ENCODE peak calls at places on chromosomes 4 and X, in six cellular contexts. One of them, this sample, is unnamed.

GRCh38 chr4:168475745-168476144 is 4.5 kb downstream of the DDX60L start:
- DNase-seq in IMR-90: no peak
- DNase-seq in prostate gland: no peak
- DNase-seq in type B pancreatic cell: no peak
- DNase-seq in brain microvascular endothelial cell: no peak
- DNase-seq in lower lobe of right lung: no peak
- DNase-seq in this sample: no peak

GRCh38 chr4:147056951-147057630 is 111.4 kb upstream of the TTC29 start:
- DNase-seq in IMR-90: peak
- DNase-seq in prostate gland: no peak
- DNase-seq in type B pancreatic cell: no peak
- DNase-seq in brain microvascular endothelial cell: no peak
- DNase-seq in lower lobe of right lung: no peak
- DNase-seq in this sample: no peak

GRCh38 chr4:137394000-137394399 is 138.3 kb downstream of the PCDH18 start:
- DNase-seq in IMR-90: no peak
- DNase-seq in prostate gland: no peak
- DNase-seq in type B pancreatic cell: no peak
- DNase-seq in brain microvascular endothelial cell: no peak
- DNase-seq in lower lobe of right lung: no peak
- DNase-seq in this sample: no peak

GRCh38 chrX:136209016-136209738 is 42.0 kb downstream of the MAP7D3 start:
- DNase-seq in IMR-90: peak
- DNase-seq in prostate gland: no peak
- DNase-seq in type B pancreatic cell: no peak
- DNase-seq in brain microvascular endothelial cell: peak
- DNase-seq in lower lobe of right lung: no peak
- DNase-seq in this sample: peak

GRCh38 chrX:118355225-118355920 is 9.5 kb downstream of the WDR44 start:
- DNase-seq in IMR-90: no peak
- DNase-seq in prostate gland: no peak
- DNase-seq in type B pancreatic cell: no peak
- DNase-seq in brain microvascular endothelial cell: no peak
- DNase-seq in lower lobe of right lung: no peak
- DNase-seq in this sample: peak

GRCh38 chrX:132887569-132887968 is 70.9 kb downstream of the HS6ST2 start:
- DNase-seq in IMR-90: no peak
- DNase-seq in prostate gland: no peak
- DNase-seq in type B pancreatic cell: no peak
- DNase-seq in brain microvascular endothelial cell: no peak
- DNase-seq in lower lobe of right lung: no peak
- DNase-seq in this sample: no peak

GRCh38 chr4:79334783-79335182 is 8.9 kb upstream of the NAA11 start:
- DNase-seq in IMR-90: no peak
- DNase-seq in prostate gland: no peak
- DNase-seq in type B pancreatic cell: no peak
- DNase-seq in brain microvascular endothelial cell: no peak
- DNase-seq in lower lobe of right lung: no peak
- DNase-seq in this sample: no peak

GRCh38 chrX:80812176-80812575 is 2.5 kb upstream of the BRWD3 start:
- DNase-seq in IMR-90: peak
- DNase-seq in prostate gland: no peak
- DNase-seq in type B pancreatic cell: no peak
- DNase-seq in brain microvascular endothelial cell: peak
- DNase-seq in lower lobe of right lung: peak
- DNase-seq in this sample: no peak

GRCh38 chrX:139766545-139766983 is 58.6 kb upstream of the MCF2 start:
- DNase-seq in IMR-90: no peak
- DNase-seq in prostate gland: no peak
- DNase-seq in type B pancreatic cell: no peak
- DNase-seq in brain microvascular endothelial cell: no peak
- DNase-seq in lower lobe of right lung: no peak
- DNase-seq in this sample: no peak

GRCh38 chr4:26330186-26330787 is 9.5 kb downstream of the RBPJ start:
- DNase-seq in IMR-90: peak
- DNase-seq in prostate gland: peak
- DNase-seq in type B pancreatic cell: no peak
- DNase-seq in brain microvascular endothelial cell: peak
- DNase-seq in lower lobe of right lung: no peak
- DNase-seq in this sample: no peak

GRCh38 chr4:128862608-128863313 is 53.3 kb downstream of the JADE1 start:
- DNase-seq in IMR-90: peak
- DNase-seq in prostate gland: no peak
- DNase-seq in type B pancreatic cell: no peak
- DNase-seq in brain microvascular endothelial cell: no peak
- DNase-seq in lower lobe of right lung: no peak
- DNase-seq in this sample: no peak

GRCh38 chr4:87375719-87376291 is 15.2 kb downstream of the HSD17B11 start:
- DNase-seq in IMR-90: peak
- DNase-seq in prostate gland: peak
- DNase-seq in type B pancreatic cell: no peak
- DNase-seq in brain microvascular endothelial cell: peak
- DNase-seq in lower lobe of right lung: no peak
- DNase-seq in this sample: no peak

GRCh38 chr4:102527695-102528094 is 26.5 kb downstream of the NFKB1 start:
- DNase-seq in IMR-90: no peak
- DNase-seq in prostate gland: no peak
- DNase-seq in type B pancreatic cell: no peak
- DNase-seq in brain microvascular endothelial cell: no peak
- DNase-seq in lower lobe of right lung: no peak
- DNase-seq in this sample: no peak

GRCh38 chrX:40095588-40096394 is 2.0 kb downstream of the BCOR start:
- DNase-seq in IMR-90: no peak
- DNase-seq in prostate gland: peak
- DNase-seq in type B pancreatic cell: no peak
- DNase-seq in brain microvascular endothelial cell: no peak
- DNase-seq in lower lobe of right lung: peak
- DNase-seq in this sample: no peak

GRCh38 chrX:65488496-65488895 is 46.1 kb downstream of the LAS1L start:
- DNase-seq in IMR-90: peak
- DNase-seq in prostate gland: no peak
- DNase-seq in type B pancreatic cell: no peak
- DNase-seq in brain microvascular endothelial cell: no peak
- DNase-seq in lower lobe of right lung: no peak
- DNase-seq in this sample: no peak

GRCh38 chr4:168886361-168886760 is 123.7 kb downstream of the CBR4 start:
- DNase-seq in IMR-90: peak
- DNase-seq in prostate gland: no peak
- DNase-seq in type B pancreatic cell: no peak
- DNase-seq in brain microvascular endothelial cell: peak
- DNase-seq in lower lobe of right lung: no peak
- DNase-seq in this sample: no peak

GRCh38 chrX:123408856-123409737 is 225.0 kb downstream of the GRIA3 start:
- DNase-seq in IMR-90: no peak
- DNase-seq in prostate gland: no peak
- DNase-seq in type B pancreatic cell: no peak
- DNase-seq in brain microvascular endothelial cell: no peak
- DNase-seq in lower lobe of right lung: no peak
- DNase-seq in this sample: no peak

GRCh38 chr4:107794001-107794400 is 30.7 kb upstream of the SGMS2 start:
- DNase-seq in IMR-90: no peak
- DNase-seq in prostate gland: no peak
- DNase-seq in type B pancreatic cell: no peak
- DNase-seq in brain microvascular endothelial cell: no peak
- DNase-seq in lower lobe of right lung: no peak
- DNase-seq in this sample: no peak

GRCh38 chr4:2103843-2104547 is 44.9 kb downstream of the NAT8L start:
- DNase-seq in IMR-90: no peak
- DNase-seq in prostate gland: no peak
- DNase-seq in type B pancreatic cell: no peak
- DNase-seq in brain microvascular endothelial cell: no peak
- DNase-seq in lower lobe of right lung: no peak
- DNase-seq in this sample: no peak

GRCh38 chrX:53631156-53631555 is 55.4 kb downstream of the HUWE1 start:
- DNase-seq in IMR-90: peak
- DNase-seq in prostate gland: no peak
- DNase-seq in type B pancreatic cell: no peak
- DNase-seq in brain microvascular endothelial cell: no peak
- DNase-seq in lower lobe of right lung: no peak
- DNase-seq in this sample: no peak

GRCh38 chrX:38192007-38192625 is 28.6 kb downstream of the SRPX start:
- DNase-seq in IMR-90: peak
- DNase-seq in prostate gland: peak
- DNase-seq in type B pancreatic cell: no peak
- DNase-seq in brain microvascular endothelial cell: no peak
- DNase-seq in lower lobe of right lung: no peak
- DNase-seq in this sample: no peak

DNA sequence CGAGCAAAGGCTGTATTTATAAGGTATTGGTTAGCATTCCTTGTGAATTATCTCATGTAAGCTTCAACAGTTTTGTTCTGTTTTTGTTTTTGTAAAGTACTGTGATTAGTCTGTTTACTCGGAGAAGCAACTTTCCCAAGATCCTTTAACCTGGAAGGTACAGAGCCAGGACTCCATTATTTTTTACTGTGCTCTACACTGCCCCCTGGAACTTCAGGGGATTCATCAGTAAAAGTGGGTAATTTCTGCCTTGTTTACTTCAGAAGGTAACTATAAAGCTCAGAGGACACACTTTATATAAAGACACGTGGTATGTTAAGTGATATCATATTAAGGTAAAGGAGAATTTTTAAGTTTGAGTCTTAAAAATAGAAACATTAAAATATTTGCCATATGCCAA is 124.9 kb downstream of the IQCM start:
- DNase-seq in IMR-90: no peak
- DNase-seq in prostate gland: no peak
- DNase-seq in type B pancreatic cell: no peak
- DNase-seq in brain microvascular endothelial cell: no peak
- DNase-seq in lower lobe of right lung: no peak
- DNase-seq in this sample: no peak
- TF ChIP-seq CTCF in IMR-90: no peak
- TF ChIP-seq CTCF in prostate gland: no peak
- TF ChIP-seq CTCF in type B pancreatic cell: peak
- TF ChIP-seq CTCF in brain microvascular endothelial cell: peak
- TF ChIP-seq CTCF in lower lobe of right lung: no peak
- TF ChIP-seq CTCF in this sample: no peak

GRCh38 chr4:183099537-183100297 is 660 bp downstream of the WWC2 start:
- DNase-seq in IMR-90: no peak
- DNase-seq in prostate gland: peak
- DNase-seq in type B pancreatic cell: peak
- DNase-seq in brain microvascular endothelial cell: no peak
- DNase-seq in lower lobe of right lung: peak
- DNase-seq in this sample: peak
- TF ChIP-seq CTCF in IMR-90: peak
- TF ChIP-seq CTCF in prostate gland: no peak
- TF ChIP-seq CTCF in type B pancreatic cell: peak
- TF ChIP-seq CTCF in brain microvascular endothelial cell: peak
- TF ChIP-seq CTCF in lower lobe of right lung: peak
- TF ChIP-seq CTCF in this sample: peak

DNA sequence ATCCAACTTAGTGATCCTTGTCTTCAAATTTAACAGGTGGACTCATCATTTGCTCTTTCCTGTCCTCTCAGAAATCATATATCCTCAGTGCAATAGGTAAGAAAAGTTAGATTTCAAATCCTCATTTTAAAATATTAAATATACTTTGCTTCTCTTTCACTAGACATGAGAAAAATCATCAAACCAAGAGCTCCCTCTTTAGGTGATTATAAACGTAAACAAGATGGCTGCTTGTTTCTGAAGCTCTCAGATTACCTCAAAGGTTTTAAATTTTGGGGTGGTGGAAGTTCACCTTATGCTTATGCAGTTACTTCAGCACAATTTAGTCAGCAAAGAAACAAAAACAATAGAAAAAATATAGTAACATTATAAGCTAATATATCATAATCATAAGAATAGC is 27.3 kb downstream of the CSN3 start:
- DNase-seq in IMR-90: no peak
- DNase-seq in prostate gland: no peak
- DNase-seq in type B pancreatic cell: no peak
- DNase-seq in brain microvascular endothelial cell: no peak
- DNase-seq in lower lobe of right lung: no peak
- DNase-seq in this sample: no peak
- TF ChIP-seq CTCF in IMR-90: no peak
- TF ChIP-seq CTCF in prostate gland: no peak
- TF ChIP-seq CTCF in type B pancreatic cell: no peak
- TF ChIP-seq CTCF in brain microvascular endothelial cell: no peak
- TF ChIP-seq CTCF in lower lobe of right lung: peak
- TF ChIP-seq CTCF in this sample: peak

DNA sequence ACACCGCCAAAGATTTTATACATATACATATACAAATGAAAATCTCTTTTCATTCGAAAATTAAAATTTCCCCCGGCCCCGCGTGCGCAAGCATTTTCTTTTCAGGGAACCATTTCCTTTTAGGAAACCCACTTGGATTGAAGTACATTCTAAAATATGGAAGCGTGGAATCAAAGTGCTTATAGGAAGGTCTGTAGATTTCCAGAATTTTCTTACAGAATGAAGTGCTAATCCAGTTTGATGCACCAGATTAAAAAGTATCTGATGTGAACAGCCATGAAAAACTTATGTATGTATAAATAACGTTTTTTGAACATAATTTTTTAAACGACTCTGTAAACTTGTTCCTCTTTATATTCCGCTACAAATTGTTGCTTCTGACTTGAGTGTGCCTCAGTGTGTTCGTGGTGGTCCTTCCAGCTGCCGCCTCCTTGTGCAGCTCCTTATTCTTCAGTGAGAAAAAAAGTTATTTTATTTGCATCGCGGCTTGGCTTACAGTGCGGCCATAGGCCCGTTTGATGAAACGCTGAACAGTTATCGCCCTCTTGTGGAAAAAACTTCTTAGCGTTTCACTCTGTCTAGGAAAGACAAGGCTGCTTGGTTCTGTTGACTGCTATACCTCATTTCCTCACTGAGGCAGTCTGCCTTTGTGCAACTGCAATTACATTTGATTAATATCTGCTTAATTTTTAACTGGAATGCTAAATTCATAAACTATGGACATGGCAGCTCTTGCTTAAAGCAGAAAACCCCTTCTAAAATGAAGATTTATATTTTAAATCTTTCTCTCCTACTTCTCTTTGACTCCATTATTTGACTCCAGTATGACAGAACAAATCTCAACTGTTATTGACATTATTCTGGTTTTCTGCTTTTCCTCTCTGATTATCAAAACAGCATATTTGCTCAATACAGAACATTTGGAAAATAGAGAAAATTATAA is 4.7 kb upstream of the NKX6-1 start:
- DNase-seq in IMR-90: peak
- DNase-seq in prostate gland: peak
- DNase-seq in type B pancreatic cell: no peak
- DNase-seq in brain microvascular endothelial cell: peak
- DNase-seq in lower lobe of right lung: no peak
- DNase-seq in this sample: no peak
- TF ChIP-seq CTCF in IMR-90: peak
- TF ChIP-seq CTCF in prostate gland: no peak
- TF ChIP-seq CTCF in type B pancreatic cell: peak
- TF ChIP-seq CTCF in brain microvascular endothelial cell: peak
- TF ChIP-seq CTCF in lower lobe of right lung: peak
- TF ChIP-seq CTCF in this sample: peak